ENCODE peak calls at places on chromosome 9, in five cellular contexts. One of them, this sample, is unnamed.

GRCh38 chr9:116002624-116003023 is 151.0 kb upstream of the PAPPA start:
- DNase-seq in brain microvascular endothelial cell: no peak
- DNase-seq in fibroblast of pulmonary artery: peak
- DNase-seq in tibial artery: no peak
- DNase-seq in ovary: no peak
- DNase-seq in this sample: no peak

GRCh38 chr9:81772144-81772543 is 82.8 kb upstream of the TLE1 start:
- DNase-seq in fibroblast of pulmonary artery: no peak
- DNase-seq in brain microvascular endothelial cell: no peak
- DNase-seq in tibial artery: no peak
- DNase-seq in ovary: no peak
- DNase-seq in this sample: no peak

GRCh38 chr9:33381231-33381791 is 21.1 kb downstream of the AQP7 start:
- DNase-seq in brain microvascular endothelial cell: no peak
- DNase-seq in fibroblast of pulmonary artery: no peak
- DNase-seq in ovary: no peak
- DNase-seq in tibial artery: peak
- DNase-seq in this sample: no peak

GRCh38 chr9:27924502-27924901 is 351.2 kb upstream of the C9orf72 start:
- DNase-seq in tibial artery: no peak
- DNase-seq in brain microvascular endothelial cell: peak
- DNase-seq in ovary: no peak
- DNase-seq in fibroblast of pulmonary artery: no peak
- DNase-seq in this sample: no peak

GRCh38 chr9:24127519-24127918 is 301.5 kb upstream of the ELAVL2 start:
- DNase-seq in tibial artery: no peak
- DNase-seq in brain microvascular endothelial cell: no peak
- DNase-seq in ovary: no peak
- DNase-seq in fibroblast of pulmonary artery: no peak
- DNase-seq in this sample: no peak

GRCh38 chr9:121369595-121370265 is at the start of gene STOM:
- DNase-seq in brain microvascular endothelial cell: peak
- DNase-seq in ovary: peak
- DNase-seq in fibroblast of pulmonary artery: peak
- DNase-seq in tibial artery: peak
- DNase-seq in this sample: peak

GRCh38 chr9:13863112-13863511 is 450.8 kb downstream of the NFIB start:
- DNase-seq in ovary: peak
- DNase-seq in fibroblast of pulmonary artery: peak
- DNase-seq in brain microvascular endothelial cell: no peak
- DNase-seq in tibial artery: peak
- DNase-seq in this sample: no peak

GRCh38 chr9:136762221-136762691 is 2.1 kb downstream of the LCN15 start:
- DNase-seq in fibroblast of pulmonary artery: no peak
- DNase-seq in ovary: peak
- DNase-seq in tibial artery: no peak
- DNase-seq in brain microvascular endothelial cell: no peak
- DNase-seq in this sample: no peak

GRCh38 chr9:20872340-20872977 is 159.0 kb downstream of the HACD4 start:
- DNase-seq in tibial artery: no peak
- DNase-seq in fibroblast of pulmonary artery: peak
- DNase-seq in brain microvascular endothelial cell: peak
- DNase-seq in ovary: no peak
- DNase-seq in this sample: peak

GRCh38 chr9:133881671-133882381 is 110.3 kb downstream of the VAV2 start:
- DNase-seq in ovary: no peak
- DNase-seq in tibial artery: no peak
- DNase-seq in fibroblast of pulmonary artery: no peak
- DNase-seq in brain microvascular endothelial cell: no peak
- DNase-seq in this sample: no peak

GRCh38 chr9:82805027-82805426 is 257.9 kb downstream of the RASEF start:
- DNase-seq in brain microvascular endothelial cell: no peak
- DNase-seq in ovary: no peak
- DNase-seq in fibroblast of pulmonary artery: no peak
- DNase-seq in tibial artery: no peak
- DNase-seq in this sample: no peak

GRCh38 chr9:19922476-19923118 is 133.8 kb upstream of the SLC24A2 start:
- DNase-seq in tibial artery: no peak
- DNase-seq in fibroblast of pulmonary artery: peak
- DNase-seq in brain microvascular endothelial cell: peak
- DNase-seq in ovary: peak
- DNase-seq in this sample: peak

DNA sequence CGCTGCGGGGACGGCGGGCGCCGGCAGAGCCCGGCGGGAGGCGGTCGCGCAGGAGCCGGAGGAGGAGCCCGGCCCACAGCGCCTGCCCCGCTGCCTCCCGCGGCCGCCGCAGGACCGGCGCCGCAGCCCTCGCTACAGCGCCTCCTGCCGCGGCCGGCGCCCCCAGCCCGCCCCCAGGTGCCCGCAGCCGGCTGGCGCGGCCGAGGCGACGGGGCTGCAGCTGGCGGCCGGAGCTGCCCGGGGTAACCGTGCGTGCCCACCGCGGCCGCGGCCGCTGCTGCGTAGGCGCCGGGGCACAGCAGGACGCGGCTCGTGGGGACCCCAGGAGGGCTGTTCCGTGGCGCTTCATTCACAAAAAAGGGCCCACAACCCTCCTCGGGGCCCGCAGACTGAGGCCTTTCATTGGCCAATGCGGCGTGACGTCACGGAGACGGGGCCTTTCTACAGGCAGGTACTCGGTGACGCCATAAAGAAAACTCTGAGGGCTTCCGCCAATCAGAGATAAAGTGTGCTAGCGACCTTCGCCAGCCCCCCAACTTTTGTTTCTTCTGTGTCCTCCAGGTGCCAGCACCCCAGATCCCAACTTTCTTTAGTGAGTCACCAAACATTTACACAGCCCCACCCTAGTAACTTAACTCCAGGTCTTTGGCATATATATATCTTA is at the start of gene CDC14B:
- DNase-seq in brain microvascular endothelial cell: peak
- DNase-seq in fibroblast of pulmonary artery: peak
- DNase-seq in ovary: peak
- DNase-seq in tibial artery: peak
- DNase-seq in this sample: no peak
- TF ChIP-seq CTCF in brain microvascular endothelial cell: no peak
- TF ChIP-seq CTCF in fibroblast of pulmonary artery: no peak
- TF ChIP-seq CTCF in ovary: peak
- TF ChIP-seq CTCF in tibial artery: peak
- TF ChIP-seq CTCF in this sample: peak

GRCh38 chr9:84670106-84670800 is 724 bp downstream of the NTRK2 start:
- DNase-seq in tibial artery: peak
- DNase-seq in fibroblast of pulmonary artery: no peak
- DNase-seq in ovary: peak
- DNase-seq in brain microvascular endothelial cell: no peak
- DNase-seq in this sample: no peak

GRCh38 chr9:84671651-84672467 is 2.3 kb downstream of the NTRK2 start:
- DNase-seq in ovary: no peak
- DNase-seq in brain microvascular endothelial cell: no peak
- DNase-seq in fibroblast of pulmonary artery: no peak
- DNase-seq in tibial artery: no peak
- DNase-seq in this sample: no peak

GRCh38 chr9:84670801-84671153 is 1.2 kb downstream of the NTRK2 start:
- DNase-seq in tibial artery: no peak
- DNase-seq in brain microvascular endothelial cell: no peak
- DNase-seq in ovary: no peak
- DNase-seq in fibroblast of pulmonary artery: no peak
- DNase-seq in this sample: no peak

GRCh38 chr9:84677080-84677479 is 7.6 kb downstream of the NTRK2 start:
- DNase-seq in ovary: no peak
- DNase-seq in brain microvascular endothelial cell: no peak
- DNase-seq in fibroblast of pulmonary artery: no peak
- DNase-seq in tibial artery: no peak
- DNase-seq in this sample: no peak

GRCh38 chr9:84673806-84674205 is 4.3 kb downstream of the NTRK2 start:
- DNase-seq in ovary: no peak
- DNase-seq in brain microvascular endothelial cell: no peak
- DNase-seq in fibroblast of pulmonary artery: no peak
- DNase-seq in tibial artery: no peak
- DNase-seq in this sample: no peak
- H3K4me3 ChIP-seq in ovary: no peak
- H3K4me3 ChIP-seq in brain microvascular endothelial cell: no peak
- H3K4me3 ChIP-seq in fibroblast of pulmonary artery: no peak
- H3K4me3 ChIP-seq in tibial artery: peak
- H3K4me3 ChIP-seq in this sample: no peak

GRCh38 chr9:114082017-114082735 is 4.1 kb upstream of the AMBP start:
- DNase-seq in brain microvascular endothelial cell: peak
- DNase-seq in tibial artery: peak
- DNase-seq in fibroblast of pulmonary artery: peak
- DNase-seq in ovary: peak
- DNase-seq in this sample: peak
- TF ChIP-seq CTCF in brain microvascular endothelial cell: peak
- TF ChIP-seq CTCF in tibial artery: peak
- TF ChIP-seq CTCF in fibroblast of pulmonary artery: peak
- TF ChIP-seq CTCF in ovary: peak
- TF ChIP-seq CTCF in this sample: peak

GRCh38 chr9:86557063-86557766 is 203.0 kb upstream of the TUT7 start:
- DNase-seq in ovary: no peak
- DNase-seq in brain microvascular endothelial cell: peak
- DNase-seq in fibroblast of pulmonary artery: peak
- DNase-seq in tibial artery: no peak
- DNase-seq in this sample: peak

GRCh38 chr9:86563350-86563749 is 209.1 kb upstream of the TUT7 start:
- DNase-seq in ovary: no peak
- DNase-seq in brain microvascular endothelial cell: no peak
- DNase-seq in tibial artery: no peak
- DNase-seq in fibroblast of pulmonary artery: peak
- DNase-seq in this sample: peak

GRCh38 chr9:86562691-86563090 is 208.5 kb upstream of the TUT7 start:
- DNase-seq in brain microvascular endothelial cell: no peak
- DNase-seq in ovary: no peak
- DNase-seq in fibroblast of pulmonary artery: no peak
- DNase-seq in tibial artery: no peak
- DNase-seq in this sample: no peak

DNA sequence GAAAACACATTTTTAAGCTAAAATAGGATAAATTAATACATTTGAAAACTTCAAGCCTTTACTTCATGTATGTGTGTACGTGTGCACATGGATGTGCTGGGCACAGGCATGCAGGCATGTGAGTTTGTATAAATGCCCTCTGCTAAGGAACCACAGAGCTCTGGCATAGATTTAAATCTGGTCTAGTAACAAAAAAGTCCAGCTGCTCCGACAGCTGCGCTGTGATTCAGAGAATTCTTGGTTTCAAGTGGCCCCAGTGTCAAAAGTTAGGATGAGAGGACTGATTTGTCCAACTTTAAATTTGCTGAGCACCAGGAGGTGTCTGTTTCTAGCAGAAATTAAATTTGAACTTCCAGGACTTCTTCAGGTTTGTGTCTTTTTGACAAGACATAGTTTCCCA is 203.7 kb upstream of the TUT7 start:
- DNase-seq in tibial artery: no peak
- DNase-seq in brain microvascular endothelial cell: no peak
- DNase-seq in ovary: no peak
- DNase-seq in fibroblast of pulmonary artery: no peak
- DNase-seq in this sample: no peak
- H3K4me3 ChIP-seq in tibial artery: no peak
- H3K4me3 ChIP-seq in brain microvascular endothelial cell: no peak
- H3K4me3 ChIP-seq in ovary: no peak
- H3K4me3 ChIP-seq in fibroblast of pulmonary artery: no peak
- H3K4me3 ChIP-seq in this sample: no peak

GRCh38 chr9:87497604-87498045 is at the start of gene DAPK1:
- DNase-seq in brain microvascular endothelial cell: no peak
- DNase-seq in tibial artery: peak
- DNase-seq in ovary: peak
- DNase-seq in fibroblast of pulmonary artery: peak
- DNase-seq in this sample: no peak
- TF ChIP-seq CTCF in brain microvascular endothelial cell: no peak
- TF ChIP-seq CTCF in tibial artery: no peak
- TF ChIP-seq CTCF in ovary: no peak
- TF ChIP-seq CTCF in fibroblast of pulmonary artery: no peak
- TF ChIP-seq CTCF in this sample: no peak

GRCh38 chr9:127927457-127928231 is 2.9 kb downstream of the PIP5KL1 start:
- DNase-seq in brain microvascular endothelial cell: no peak
- DNase-seq in tibial artery: no peak
- DNase-seq in ovary: peak
- DNase-seq in fibroblast of pulmonary artery: no peak
- DNase-seq in this sample: no peak
- H3K4me3 ChIP-seq in brain microvascular endothelial cell: peak
- H3K4me3 ChIP-seq in tibial artery: no peak
- H3K4me3 ChIP-seq in ovary: no peak
- H3K4me3 ChIP-seq in fibroblast of pulmonary artery: no peak
- H3K4me3 ChIP-seq in this sample: peak

This sample was measured in AG09309.